ENCODE peak calls at places on chromosomes 3 and 15, in ten cellular contexts. Y is cardiac fibroblast, E is ascending aorta, S is psoas muscle, Q is astrocyte of the cerebellum, U is suprapubic skin, W is cardiac muscle cell, I is choroid plexus epithelial cell, R is body of pancreas, L is fibroblast of mammary gland. D is an unnamed sample.

GRCh38 chr15:57323806-57324589 is 52.3 kb upstream of the CGNL1 start:
- DNase-seq in E (no peak), S (no peak), Q (no peak), U (no peak), Y (peak), W (no peak), I (peak), L (peak), R (no peak), D (peak)

GRCh38 chr15:90143176-90143655 is 40.9 kb upstream of the IDH2 start:
- DNase-seq in L (no peak), U (no peak), W (peak), R (peak), Q (no peak), Y (peak), E (no peak), S (peak), I (peak), D (no peak)

GRCh38 chr15:76346666-76347506 is 10.3 kb downstream of the ISL2 start:
- DNase-seq in R (no peak), L (no peak), S (no peak), Q (no peak), E (no peak), W (peak), Y (no peak), U (no peak), I (no peak), D (peak)

GRCh38 chr3:11288021-11288491 is 15.9 kb downstream of the ATG7 start:
- DNase-seq in U (no peak), Y (peak), R (no peak), Q (no peak), W (no peak), I (peak), S (no peak), L (peak), E (no peak), D (peak)

GRCh38 chr3:102163039-102163817 is 271.6 kb upstream of the ZPLD1 start:
- DNase-seq in E (no peak), R (peak), I (peak), L (peak), Y (peak), U (no peak), W (peak), Q (no peak), S (peak), D (no peak)

GRCh38 chr3:131033480-131034080 is 6.9 kb downstream of the NEK11 start:
- DNase-seq in L (peak), U (no peak), Y (peak), Q (no peak), S (no peak), E (no peak), I (peak), W (peak), R (no peak), D (no peak)

GRCh38 chr3:175066617-175067415 is 207.7 kb downstream of the NAALADL2 start:
- DNase-seq in L (no peak), R (no peak), W (no peak), Q (no peak), S (no peak), U (no peak), I (no peak), E (no peak), Y (no peak), D (no peak)

GRCh38 chr3:169660709-169661566 is 2.6 kb downstream of the MECOM start:
- DNase-seq in S (no peak), Y (peak), I (peak), L (no peak), Q (peak), R (peak), E (no peak), W (peak), U (no peak), D (no peak)

GRCh38 chr3:42102569-42102968 is 11.4 kb downstream of the TRAK1 start:
- DNase-seq in Y (no peak), I (peak), R (peak), S (no peak), L (no peak), W (no peak), Q (no peak), E (no peak), U (no peak), D (no peak)

GRCh38 chr3:8705575-8705974 is 28.0 kb upstream of the CAV3 start:
- DNase-seq in L (no peak), I (no peak), Q (no peak), U (no peak), Y (no peak), S (no peak), E (no peak), R (no peak), W (no peak), D (no peak)

GRCh38 chr3:32457971-32458471 is 44.6 kb downstream of the CMTM6 start:
- DNase-seq in Y (no peak), L (no peak), Q (no peak), I (no peak), U (no peak), E (no peak), S (no peak), W (no peak), R (no peak), D (no peak)

GRCh38 chr3:41088882-41089281 is 110.4 kb upstream of the CTNNB1 start:
- DNase-seq in E (no peak), Y (no peak), U (no peak), I (peak), W (peak), L (no peak), R (no peak), S (no peak), Q (no peak), D (no peak)

GRCh38 chr15:44812029-44812517 is 75.7 kb downstream of the TRIM69 start:
- DNase-seq in Y (no peak), Q (no peak), E (no peak), R (peak), S (no peak), U (no peak), I (no peak), W (no peak), L (no peak), D (no peak)

GRCh38 chr3:45929042-45929679 is 14.1 kb upstream of the CXCR6 start:
- DNase-seq in R (no peak), L (peak), E (no peak), I (peak), Y (peak), Q (no peak), U (no peak), W (peak), S (peak), D (no peak)

GRCh38 chr3:105647047-105647446 is 221.8 kb downstream of the CBLB start:
- DNase-seq in I (peak), R (no peak), Y (peak), E (no peak), L (peak), S (no peak), U (no peak), Q (peak), W (no peak), D (peak)

GRCh38 chr3:192655627-192656026 is 71.7 kb downstream of the FGF12 start:
- DNase-seq in E (no peak), R (no peak), W (no peak), Q (no peak), I (no peak), S (no peak), Y (no peak), U (no peak), L (no peak), D (no peak)

GRCh38 chr3:8993331-8993730 is 30.1 kb upstream of the RAD18 start:
- DNase-seq in Y (no peak), E (no peak), S (no peak), R (no peak), I (no peak), U (no peak), L (no peak), W (no peak), Q (no peak), D (no peak)

GRCh38 chr15:45120081-45120972 is 6.2 kb downstream of the DUOXA2 start:
- DNase-seq in L (no peak), S (no peak), E (no peak), I (no peak), R (no peak), W (no peak), Q (no peak), U (no peak), Y (no peak), D (no peak)

GRCh38 chr15:31069360-31070000 is 32.0 kb downstream of the TRPM1 start:
- DNase-seq in I (peak), Q (no peak), Y (peak), U (no peak), L (peak), S (no peak), W (no peak), R (no peak), E (no peak), D (peak)

GRCh38 chr3:41726891-41727290 is 235.0 kb downstream of the ULK4 start:
- DNase-seq in Y (no peak), L (no peak), S (no peak), U (no peak), E (no peak), R (no peak), W (no peak), I (peak), Q (no peak), D (no peak)

GRCh38 chr3:136632625-136633081 is 119.5 kb downstream of the STAG1 start:
- DNase-seq in R (no peak), E (no peak), U (no peak), L (peak), S (no peak), Y (no peak), I (no peak), Q (no peak), W (no peak), D (no peak)

GRCh38 chr15:70447081-70447480 is 316.3 kb downstream of the UACA start:
- DNase-seq in R (no peak), Y (no peak), E (no peak), I (no peak), U (no peak), Q (no peak), S (no peak), L (no peak), W (no peak), D (no peak)

GRCh38 chr3:39154323-39155021 is 1.1 kb upstream of the CSRNP1 start:
- DNase-seq in R (no peak), S (peak), Y (no peak), I (no peak), E (no peak), W (no peak), L (peak), Q (no peak), U (peak), D (no peak)

GRCh38 chr3:184620101-184620798 is 58.7 kb downstream of the EPHB3 start:
- DNase-seq in S (no peak), Y (peak), E (no peak), W (no peak), R (no peak), Q (no peak), U (no peak), I (peak), L (peak), D (no peak)

GRCh38 chr3:13549513-13550256 is 760 bp downstream of the FBLN2 start:
- DNase-seq in E (no peak), I (no peak), Q (no peak), S (peak), W (no peak), L (no peak), U (no peak), Y (no peak), R (no peak), D (no peak)

GRCh38 chr15:55589297-55589696 is 1.2 kb upstream of the PYGO1 start:
- DNase-seq in R (no peak), U (no peak), S (no peak), E (no peak), Q (no peak), L (peak), Y (no peak), I (no peak), W (no peak), D (no peak)

GRCh38 chr15:51935466-51936118 is 36.0 kb downstream of the LEO1 start:
- DNase-seq in S (no peak), Y (no peak), E (no peak), L (no peak), Q (no peak), U (no peak), R (no peak), W (no peak), I (no peak), D (no peak)

GRCh38 chr3:105828703-105829102 is 40.1 kb downstream of the CBLB start:
- DNase-seq in I (peak), Q (no peak), L (peak), R (no peak), S (no peak), E (no peak), Y (no peak), U (no peak), W (no peak), D (no peak)

GRCh38 chr15:82894971-82895520 is 57.5 kb downstream of the HOMER2 start:
- DNase-seq in U (no peak), E (no peak), I (no peak), W (peak), L (no peak), R (no peak), Q (peak), S (no peak), Y (no peak), D (peak)

GRCh38 chr3:70980646-70981031 is 602.9 kb downstream of the FOXP1 start:
- DNase-seq in U (no peak), Q (no peak), W (no peak), I (peak), S (no peak), E (no peak), R (no peak), Y (peak), L (no peak), D (no peak)

GRCh38 chr15:100671858-100672543 is 69.6 kb downstream of the ASB7 start:
- DNase-seq in S (no peak), I (peak), U (no peak), Q (no peak), Y (peak), L (peak), R (no peak), E (no peak), W (peak), D (peak)

GRCh38 chr3:37052860-37053259 is 59.5 kb downstream of the MLH1 start:
- DNase-seq in Q (peak), R (no peak), Y (no peak), L (no peak), E (no peak), I (no peak), W (no peak), S (no peak), U (no peak), D (no peak)

GRCh38 chr3:193831495-193832455 is 238.8 kb downstream of the OPA1 start:
- DNase-seq in U (peak), E (no peak), I (peak), W (no peak), Y (no peak), L (no peak), R (peak), Q (peak), S (peak), D (no peak)

GRCh38 chr3:17891139-17891850 is 148.9 kb upstream of the TBC1D5 start:
- DNase-seq in Y (peak), Q (no peak), S (no peak), L (peak), R (no peak), I (peak), U (no peak), E (no peak), W (no peak), D (peak)

GRCh38 chr3:40068647-40069046 is 240.9 kb upstream of the EIF1B start:
- DNase-seq in E (no peak), R (no peak), S (no peak), L (no peak), W (no peak), I (no peak), Y (no peak), U (no peak), Q (no peak), D (no peak)

GRCh38 chr15:25345943-25346342 is 92.9 kb downstream of the UBE3A start:
- DNase-seq in W (peak), S (peak), E (peak), Y (peak), U (no peak), L (peak), R (no peak), Q (peak), I (peak), D (no peak)
- TF ChIP-seq CTCF in W (peak), S (peak), E (no peak), Y (peak), U (no peak), L (peak), R (no peak), Q (peak), I (peak), D (peak)

DNA sequence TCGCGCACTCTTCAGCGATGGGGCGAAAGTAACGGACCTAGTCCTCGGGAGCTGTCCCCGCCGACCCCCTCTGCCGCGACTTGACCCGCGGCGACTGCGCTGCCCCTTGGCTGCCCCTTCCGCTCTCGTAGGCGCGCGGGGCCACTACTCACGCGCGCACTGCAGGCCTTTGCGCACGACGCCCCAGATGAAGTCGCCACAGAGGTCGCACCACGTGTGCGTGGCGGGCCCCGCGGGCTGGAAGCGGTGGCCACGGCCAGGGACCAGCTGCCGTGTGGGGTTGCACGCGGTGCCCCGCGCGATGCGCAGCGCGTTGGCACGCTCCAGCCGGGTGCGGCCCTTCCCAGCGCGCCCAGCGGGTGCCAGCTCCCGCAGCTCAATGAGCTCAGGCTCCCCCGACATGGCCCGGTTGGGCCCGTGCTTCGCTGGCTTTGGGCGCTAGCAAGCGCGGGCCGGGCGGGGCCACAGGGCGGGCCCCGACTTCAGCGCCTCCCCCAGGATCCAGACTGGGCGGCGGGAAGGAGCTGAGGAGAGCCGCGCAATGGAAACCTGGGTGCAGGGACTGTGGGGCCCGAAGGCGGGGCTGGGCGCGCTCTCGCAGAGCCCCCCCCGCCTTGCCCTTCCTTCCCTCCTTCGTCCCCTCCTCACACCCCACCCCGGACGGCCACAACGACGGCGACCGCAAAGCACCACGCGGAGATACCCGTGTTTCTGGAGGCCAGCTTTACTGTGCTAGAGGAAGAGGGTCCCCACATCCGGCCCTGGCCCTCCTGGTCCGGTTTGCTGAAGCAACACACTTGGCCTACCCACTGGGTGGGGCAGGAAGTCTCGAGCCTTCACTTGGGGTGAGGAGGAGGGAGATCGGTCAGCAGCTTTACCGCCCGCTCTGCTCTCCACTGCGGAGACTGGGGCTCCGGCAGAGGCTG is at the start of gene RASSF1:
- DNase-seq in Y (peak), I (peak), E (peak), Q (no peak), W (no peak), L (peak), U (no peak), R (no peak), S (peak), D (no peak)
- H3K4me3 ChIP-seq in Y (peak), I (peak), E (peak), Q (no peak), W (no peak), L (peak), U (peak), R (no peak), S (peak), D (peak)

GRCh38 chr3:154758109-154758868 is 321.8 kb upstream of the MME start:
- DNase-seq in Q (peak), L (peak), I (peak), W (peak), R (no peak), U (no peak), E (no peak), S (no peak), Y (peak), D (peak)
- TF ChIP-seq CTCF in Q (peak), L (peak), I (peak), W (peak), R (peak), U (no peak), E (no peak), S (peak), Y (peak), D (peak)

GRCh38 chr3:127568604-127569003 is 21.9 kb downstream of the TPRA1 start:
- DNase-seq in Q (no peak), L (no peak), W (no peak), E (no peak), R (no peak), Y (no peak), S (no peak), U (no peak), I (no peak), D (no peak)

GRCh38 chr3:127569160-127569559 is 21.4 kb downstream of the TPRA1 start:
- DNase-seq in S (no peak), U (no peak), I (no peak), W (no peak), L (no peak), R (no peak), Y (no peak), E (no peak), Q (no peak), D (no peak)

GRCh38 chr3:127565711-127566110 is 24.8 kb downstream of the TPRA1 start:
- DNase-seq in Y (no peak), W (no peak), R (no peak), Q (no peak), S (no peak), U (no peak), E (no peak), I (no peak), L (no peak), D (no peak)

GRCh38 chr3:127570520-127570919 is 20.0 kb downstream of the TPRA1 start:
- DNase-seq in U (no peak), W (no peak), S (no peak), I (no peak), Q (no peak), Y (no peak), E (no peak), L (no peak), R (no peak), D (no peak)

DNA sequence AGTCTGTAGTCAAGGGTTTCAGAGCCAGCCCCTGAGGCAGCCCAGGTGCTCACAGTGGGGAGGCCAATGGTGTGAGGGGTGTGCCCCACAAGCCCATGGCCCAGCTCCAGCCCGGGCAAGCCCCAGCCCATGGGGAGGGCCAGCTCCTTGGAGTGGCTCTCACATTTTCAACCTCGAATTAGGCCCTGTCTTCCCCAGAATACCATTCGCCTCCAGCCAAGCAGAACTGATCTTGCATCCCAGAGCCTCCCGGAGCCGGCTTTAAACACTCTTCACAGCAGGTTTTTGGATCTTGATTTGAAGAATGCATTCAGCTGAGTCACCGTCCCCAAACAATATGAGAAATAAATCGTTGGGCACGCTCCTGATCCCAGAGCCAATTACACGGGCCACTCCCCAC is 23.7 kb downstream of the TPRA1 start:
- DNase-seq in I (no peak), Q (peak), E (no peak), R (no peak), L (no peak), W (no peak), U (no peak), S (no peak), Y (no peak), D (no peak)
- H3K4me3 ChIP-seq in I (no peak), Q (no peak), E (no peak), R (no peak), L (no peak), W (no peak), U (no peak), S (no peak), Y (no peak), D (no peak)

GRCh38 chr3:50352762-50353161 is 2.1 kb downstream of the CYB561D2 start:
- DNase-seq in W (no peak), R (no peak), Q (no peak), S (no peak), Y (no peak), L (peak), U (no peak), E (no peak), I (peak), D (no peak)
- TF ChIP-seq CTCF in W (peak), R (no peak), Q (peak), S (no peak), Y (peak), L (peak), U (no peak), E (no peak), I (peak), D (peak)

GRCh38 chr3:44918087-44918486 is 43.7 kb downstream of the TGM4 start:
- DNase-seq in W (no peak), I (no peak), L (no peak), S (no peak), Q (no peak), U (no peak), E (no peak), Y (no peak), R (peak), D (no peak)

GRCh38 chr3:44910693-44911092 is 36.3 kb downstream of the TGM4 start:
- DNase-seq in E (no peak), S (no peak), I (no peak), Q (no peak), Y (no peak), L (no peak), W (no peak), R (no peak), U (no peak), D (no peak)

GRCh38 chr3:44914936-44915335 is 40.5 kb downstream of the TGM4 start:
- DNase-seq in I (peak), E (no peak), Y (peak), U (no peak), W (peak), R (no peak), Q (no peak), S (no peak), L (no peak), D (no peak)

GRCh38 chr3:44915702-44916438 is 41.5 kb downstream of the TGM4 start:
- DNase-seq in E (no peak), S (no peak), R (no peak), W (no peak), I (peak), L (peak), U (no peak), Y (peak), Q (no peak), D (no peak)

GRCh38 chr3:44913868-44914468 is 39.6 kb downstream of the TGM4 start:
- DNase-seq in Y (peak), U (no peak), W (peak), R (peak), Q (peak), I (peak), S (peak), E (no peak), L (peak), D (no peak)
- H3K4me3 ChIP-seq in Y (no peak), U (no peak), W (no peak), R (no peak), Q (no peak), I (no peak), S (no peak), E (no peak), L (no peak), D (no peak)

GRCh38 chr3:128617557-128618397 is 32.8 kb downstream of the RPN1 start:
- DNase-seq in R (peak), E (peak), Y (peak), W (peak), U (peak), Q (peak), S (peak), L (peak), I (peak), D (peak)
- TF ChIP-seq CTCF in R (peak), E (peak), Y (peak), W (peak), U (peak), Q (peak), S (peak), L (peak), I (peak), D (peak)

D was measured in BJ.